ENCODE peak calls at places on chromosome 17, in four cellular contexts. D is WTC11, F is K562, C is GM12878. M is an unnamed sample.

GRCh38 chr17:75843577-75844529 is at the start of gene UNC13D:
- DNase-seq in D (no peak), F (peak), C (no peak), M (peak)

GRCh38 chr17:35843698-35844097 is 25.0 kb downstream of the HEATR9 start:
- DNase-seq in C (no peak), D (no peak), F (no peak), M (no peak)

GRCh38 chr17:64781810-64782555 is 119.9 kb upstream of the SMURF2 start:
- DNase-seq in F (no peak), C (no peak), D (no peak), M (no peak)

GRCh38 chr17:71987634-71988033 is 133.2 kb upstream of the SOX9 start:
- DNase-seq in C (no peak), F (no peak), D (no peak), M (no peak)

GRCh38 chr17:55172612-55173011 is 92.1 kb upstream of the HLF start:
- DNase-seq in C (no peak), F (no peak), D (no peak), M (no peak)

GRCh38 chr17:74748529-74749261 is at the start of gene NHERF1:
- DNase-seq in D (peak), F (peak), C (peak), M (peak)

GRCh38 chr17:65519471-65519870 is 42.0 kb downstream of the AXIN2 start:
- DNase-seq in C (no peak), F (no peak), D (no peak), M (no peak)

GRCh38 chr17:33688771-33689170 is 395.7 kb upstream of the ASIC2 start:
- DNase-seq in F (no peak), D (no peak), C (no peak), M (no peak)

GRCh38 chr17:29575511-29576213 is 7.2 kb downstream of the TP53I13 start:
- DNase-seq in D (no peak), C (no peak), F (no peak), M (no peak)

GRCh38 chr17:7238418-7239090 is 703 bp downstream of the PHF23 start:
- DNase-seq in D (no peak), F (peak), C (no peak), M (no peak)

GRCh38 chr17:17722081-17722905 is 41.0 kb downstream of the RAI1 start:
- DNase-seq in C (no peak), D (peak), F (no peak), M (peak)

GRCh38 chr17:81012574-81013447 is 21.2 kb downstream of the CHMP6 start:
- DNase-seq in D (no peak), C (no peak), F (no peak), M (no peak)

GRCh38 chr17:65627108-65627507 is 65.7 kb upstream of the AXIN2 start:
- DNase-seq in C (no peak), F (no peak), D (no peak), M (no peak)

GRCh38 chr17:77153487-77153886 is 12.7 kb downstream of the SEC14L1 start:
- DNase-seq in D (no peak), F (no peak), C (no peak), M (no peak)

GRCh38 chr17:42891539-42892152 is 9.0 kb upstream of the G6PC1 start:
- DNase-seq in D (peak), F (no peak), C (no peak), M (no peak)

GRCh38 chr17:16934836-16935235 is 37.1 kb downstream of the TNFRSF13B start:
- DNase-seq in C (no peak), D (peak), F (no peak), M (no peak)

GRCh38 chr17:48307222-48307621 is 122.8 kb downstream of the SKAP1 start:
- DNase-seq in F (no peak), C (no peak), D (no peak), M (no peak)

GRCh38 chr17:21166599-21167265 is 40.0 kb downstream of the DHRS7B start:
- DNase-seq in F (no peak), C (no peak), D (no peak), M (no peak)

GRCh38 chr17:12789976-12790805 is 893 bp downstream of the ARHGAP44 start:
- DNase-seq in F (peak), C (no peak), D (peak), M (no peak)

GRCh38 chr17:42010898-42011516 is 6.2 kb downstream of the DNAJC7 start:
- DNase-seq in F (peak), C (no peak), D (no peak), M (peak)

GRCh38 chr17:45240905-45241314 is 19.2 kb downstream of the FMNL1 start:
- DNase-seq in F (no peak), D (no peak), C (no peak), M (no peak)

GRCh38 chr17:48597775-48598631 is 4.4 kb upstream of the HOXB5 start:
- DNase-seq in D (no peak), C (no peak), F (no peak), M (no peak)

GRCh38 chr17:41734139-41734948 is at the start of gene HAP1:
- DNase-seq in F (no peak), D (peak), C (no peak), M (peak)

GRCh38 chr17:67467500-67468481 is 90.7 kb downstream of the PITPNC1 start:
- DNase-seq in D (no peak), F (no peak), C (no peak), M (peak)

GRCh38 chr17:36463916-36464764 is 22.3 kb upstream of the ZNHIT3 start:
- DNase-seq in C (no peak), D (peak), F (peak), M (no peak)

GRCh38 chr17:36807496-36808180 is 129.6 kb upstream of the LHX1 start:
- DNase-seq in C (no peak), F (no peak), D (peak), M (peak)

GRCh38 chr17:33328129-33328528 is 35.0 kb upstream of the ASIC2 start:
- DNase-seq in D (peak), C (no peak), F (peak), M (no peak)

GRCh38 chr17:64920419-64921172 is 1.3 kb upstream of the LRRC37A3 start:
- DNase-seq in C (no peak), D (no peak), F (no peak), M (no peak)

GRCh38 chr17:36731806-36732205 is 130.4 kb downstream of the MRM1 start:
- DNase-seq in D (peak), F (no peak), C (no peak), M (no peak)

GRCh38 chr17:1053661-1054360 is 56.9 kb downstream of the TIMM22 start:
- DNase-seq in F (no peak), C (no peak), D (no peak), M (no peak)

GRCh38 chr17:29110372-29110757 is 67.4 kb downstream of the PIPOX start:
- DNase-seq in D (no peak), F (no peak), C (no peak), M (no peak)

GRCh38 chr17:47423406-47424295 is 99.9 kb downstream of the EFCAB13 start:
- DNase-seq in D (peak), F (no peak), C (no peak), M (peak)

GRCh38 chr17:4558311-4558972 is 1.9 kb downstream of the GGT6 start:
- DNase-seq in C (no peak), F (no peak), D (no peak), M (no peak)

GRCh38 chr17:27085517-27085916 is 208.4 kb upstream of the WSB1 start:
- DNase-seq in C (no peak), F (no peak), D (no peak), M (no peak)

GRCh38 chr17:2081564-2081963 is 26.7 kb downstream of the HIC1 start:
- DNase-seq in C (no peak), F (no peak), D (no peak), M (no peak)

GRCh38 chr17:79666111-79666510 is 55.3 kb upstream of the RBFOX3 start:
- DNase-seq in C (no peak), D (no peak), F (no peak), M (no peak)
- TF ChIP-seq USF1 in C (no peak), D (no peak), F (no peak), M (no peak)

GRCh38 chr17:49741009-49741691 is 22.8 kb downstream of the FAM117A start:
- DNase-seq in C (no peak), D (no peak), F (no peak), M (no peak)
- TF ChIP-seq USF1 in C (no peak), D (no peak), F (no peak), M (no peak)

GRCh38 chr17:83014297-83014696 is 65.1 kb upstream of the METRNL start:
- DNase-seq in C (no peak), F (no peak), D (no peak), M (peak)
- TF ChIP-seq USF1 in C (no peak), F (no peak), D (no peak), M (no peak)

GRCh38 chr17:19248923-19249574 is 11.9 kb downstream of the EPN2 start:
- DNase-seq in D (no peak), C (no peak), F (no peak), M (no peak)
- TF ChIP-seq USF1 in D (no peak), C (no peak), F (no peak), M (peak)

GRCh38 chr17:50660887-50661345 is 26.2 kb downstream of the ABCC3 start:
- DNase-seq in D (no peak), F (no peak), C (no peak), M (peak)

GRCh38 chr17:50660042-50660886 is 25.6 kb downstream of the ABCC3 start:
- DNase-seq in D (no peak), F (peak), C (no peak), M (peak)

GRCh38 chr17:50661348-50661747 is 26.7 kb downstream of the ABCC3 start:
- DNase-seq in C (no peak), D (no peak), F (peak), M (no peak)

GRCh38 chr17:50662632-50663225 is 28.0 kb downstream of the ABCC3 start:
- DNase-seq in C (no peak), F (no peak), D (no peak), M (no peak)

DNA sequence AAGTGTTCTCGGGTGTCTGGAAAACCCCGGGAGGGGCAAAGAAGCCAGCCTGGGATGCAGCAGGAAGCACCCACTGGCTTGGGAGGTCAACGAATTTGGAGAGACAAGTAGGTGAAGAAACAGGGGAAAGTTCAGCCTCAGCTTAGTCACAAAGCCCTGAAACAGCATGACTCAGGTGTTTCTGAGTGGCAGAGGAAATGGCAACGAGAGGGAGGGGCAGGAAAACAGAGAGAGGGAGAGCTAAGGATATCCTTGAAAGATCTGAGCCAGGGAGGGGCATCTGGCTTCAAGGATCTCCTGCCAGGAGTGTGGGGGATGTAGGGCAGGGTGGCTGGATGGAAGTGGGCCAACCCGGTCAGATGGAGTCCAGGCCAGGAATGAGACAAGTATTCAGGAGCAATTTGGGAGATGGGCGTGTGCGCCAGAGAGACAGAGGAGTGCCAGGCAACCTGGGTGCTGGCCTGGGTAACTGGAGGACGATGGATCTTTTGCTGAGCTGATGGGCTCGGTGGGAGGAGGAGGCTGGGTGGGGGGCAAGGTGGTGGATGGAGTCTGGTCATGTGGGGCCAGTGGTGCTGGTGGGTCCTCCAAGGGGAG is 27.2 kb downstream of the ABCC3 start:
- DNase-seq in C (no peak), F (peak), D (no peak), M (peak)
- TF ChIP-seq USF1 in C (no peak), F (no peak), D (no peak), M (no peak)

DNA sequence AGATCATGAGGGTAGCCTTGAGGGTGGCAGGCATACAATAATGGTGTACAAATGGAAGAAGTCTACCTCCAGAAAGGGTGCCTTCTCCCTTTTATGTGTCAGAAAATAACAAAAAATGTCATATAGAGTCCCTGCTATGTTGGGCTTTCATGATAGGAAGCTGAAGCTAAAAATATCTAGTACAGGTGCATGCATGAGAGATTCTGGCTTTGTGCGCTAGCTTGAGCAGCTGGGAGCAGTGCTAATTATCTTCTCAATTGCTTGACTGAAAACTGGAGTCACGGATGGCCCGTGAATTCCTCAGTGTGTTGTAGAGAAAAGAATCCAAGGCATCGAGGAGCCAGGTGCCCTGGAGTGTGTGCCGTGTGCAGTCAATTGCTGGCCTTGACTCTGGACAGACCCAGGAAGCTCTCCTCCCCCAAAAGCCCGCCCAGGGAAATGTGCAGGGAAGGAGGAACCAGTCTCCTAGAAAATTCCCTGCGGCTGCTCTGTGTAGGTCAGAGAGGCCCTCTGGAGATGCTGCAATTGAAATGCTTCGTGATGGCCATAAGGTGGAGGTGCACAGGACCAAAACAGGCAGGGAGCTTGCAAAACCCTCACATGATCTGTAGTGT is 14.2 kb downstream of the LGALS3BP start:
- DNase-seq in C (no peak), F (no peak), D (no peak), M (no peak)
- TF ChIP-seq USF1 in C (no peak), F (no peak), D (no peak), M (no peak)

M was measured in SK-N-SH.